ENCODE peak calls at places on chromosomes 3 and 15, in five cellular contexts. H is fibroblast of the aortic adventitia, K is BE2C, X is thyroid gland, M is WERI-Rb-1. O is an unnamed sample.

GRCh38 chr3:128278761-128279593 is 125.7 kb downstream of the EEFSEC start:
- DNase-seq in H (peak; percentile 92), M (no peak), X (peak; percentile 79), K (peak; percentile 94), O (peak; percentile 53)

GRCh38 chr3:138409171-138409570 is 25.2 kb upstream of the ESYT3 start:
- DNase-seq in K (no peak), X (no peak), H (no peak), M (no peak), O (no peak)

GRCh38 chr3:178084938-178085816 is 451.1 kb upstream of the KCNMB2 start:
- DNase-seq in X (peak; percentile 85), H (peak; percentile 71), M (peak; percentile 84), K (peak; percentile 89), O (peak; percentile 81)

GRCh38 chr15:69685524-69686452 is 233.2 kb downstream of the RPLP1 start:
- DNase-seq in M (no peak), X (peak; percentile 61), H (no peak), K (no peak), O (no peak)

GRCh38 chr3:79490165-79491028 is 277.4 kb downstream of the ROBO1 start:
- DNase-seq in K (no peak), X (peak; percentile 90), H (peak; percentile 60), M (no peak), O (no peak)

GRCh38 chr3:72891053-72891855 is 3.4 kb downstream of the GXYLT2 start:
- DNase-seq in M (peak; percentile 43), H (peak; percentile 100), K (peak; percentile 24), X (peak; percentile 19), O (peak; percentile 27)

GRCh38 chr3:71140477-71140876 is 443.1 kb downstream of the FOXP1 start:
- DNase-seq in K (no peak), H (no peak), M (no peak), X (no peak), O (no peak)

GRCh38 chr3:14581334-14582072 is 41.4 kb upstream of the GRIP2 start:
- DNase-seq in M (no peak), X (no peak), K (no peak), H (no peak), O (no peak)

GRCh38 chr3:38031022-38031994 is 1.9 kb upstream of the PLCD1 start:
- DNase-seq in H (peak; percentile 46), X (peak; percentile 80), M (no peak), K (no peak), O (no peak)

GRCh38 chr3:56939759-56940323 is 120.6 kb upstream of the SPATA12 start:
- DNase-seq in H (no peak), K (peak; percentile 15), M (no peak), X (no peak), O (no peak)

GRCh38 chr3:171028779-171029232 is 2.3 kb upstream of the SLC2A2 start:
- DNase-seq in M (peak; percentile 63), K (no peak), H (peak; percentile 97), X (no peak), O (no peak)

GRCh38 chr3:179452872-179453271 is 1.6 kb upstream of the GNB4 start:
- DNase-seq in X (no peak), K (no peak), M (no peak), H (no peak), O (no peak)

GRCh38 chr3:72347819-72348319 is 500.4 kb downstream of the SHQ1 start:
- DNase-seq in M (no peak), H (peak; percentile 78), K (no peak), X (peak; percentile 68), O (no peak)

GRCh38 chr3:183108002-183108449 is 8.7 kb upstream of the MCCC1 start:
- DNase-seq in X (no peak), M (no peak), K (no peak), H (peak; percentile 31), O (no peak)

GRCh38 chr3:22176911-22177310 is 425.9 kb upstream of the ZNF385D start:
- DNase-seq in M (no peak), H (no peak), X (no peak), K (no peak), O (no peak)

GRCh38 chr3:143118630-143119008 is 952 bp upstream of the CHST2 start:
- DNase-seq in X (no peak), M (no peak), H (no peak), K (no peak), O (no peak)

GRCh38 chr3:125039041-125039896 is 16.5 kb downstream of the HEG1 start:
- DNase-seq in X (peak; percentile 69), M (no peak), K (no peak), H (peak; percentile 28), O (no peak)

GRCh38 chr3:42732829-42733459 is 30.3 kb upstream of the HHATL start:
- DNase-seq in K (no peak), X (no peak), H (no peak), M (no peak), O (no peak)

GRCh38 chr3:126731044-126731443 is 27.0 kb downstream of the CHCHD6 start:
- DNase-seq in M (no peak), K (no peak), X (no peak), H (no peak), O (no peak)

GRCh38 chr15:63630036-63630751 is 33.0 kb downstream of the FBXL22 start:
- DNase-seq in H (no peak), K (no peak), M (no peak), X (no peak), O (no peak)

GRCh38 chr15:100900136-100900894 is 18.8 kb upstream of the LRRK1 start:
- DNase-seq in H (no peak), M (no peak), X (peak; percentile 70), K (peak; percentile 33), O (no peak)

GRCh38 chr3:23807161-23808015 is 1.6 kb downstream of the UBE2E1 start:
- DNase-seq in M (no peak), H (peak; percentile 62), X (peak; percentile 8), K (no peak), O (no peak)

GRCh38 chr3:189548053-189548452 is 83.1 kb upstream of the TP63 start:
- DNase-seq in K (no peak), H (no peak), X (no peak), M (no peak), O (no peak)

GRCh38 chr15:33279613-33280205 is 31.1 kb upstream of the RYR3 start:
- DNase-seq in M (no peak), K (no peak), X (no peak), H (no peak), O (no peak)

GRCh38 chr3:50278868-50279224 is at the start of gene LSMEM2:
- DNase-seq in M (no peak), K (no peak), X (no peak), H (no peak), O (no peak)

GRCh38 chr15:100911086-100911485 is 8.1 kb upstream of the LRRK1 start:
- DNase-seq in M (no peak), X (no peak), K (no peak), H (no peak), O (no peak)

GRCh38 chr3:98574157-98574556 is 19.3 kb downstream of the CPOX start:
- DNase-seq in M (no peak), X (no peak), H (no peak), K (no peak), O (no peak)

GRCh38 chr3:124318014-124318413 is 326.1 kb upstream of the ROPN1 start:
- DNase-seq in H (no peak), M (no peak), K (peak; percentile 84), X (no peak), O (peak; percentile 82)

GRCh38 chr15:22979699-22980188 is 424 bp downstream of the CYFIP1 start:
- DNase-seq in M (no peak), H (peak; percentile 49), K (no peak), X (peak; percentile 17), O (peak; percentile 48)

GRCh38 chr3:98761656-98762229 is 1.4 kb upstream of the ST3GAL6 start:
- DNase-seq in X (no peak), K (no peak), H (no peak), M (no peak), O (no peak)

GRCh38 chr3:188706599-188706998 is 465.2 kb upstream of the TPRG1 start:
- DNase-seq in X (no peak), H (peak; percentile 56), K (no peak), M (no peak), O (no peak)

GRCh38 chr3:37017683-37018082 is 24.4 kb downstream of the MLH1 start:
- DNase-seq in X (no peak), H (no peak), K (no peak), M (no peak), O (no peak)

GRCh38 chr3:37015631-37016030 is 22.3 kb downstream of the MLH1 start:
- DNase-seq in M (no peak), X (no peak), H (no peak), K (no peak), O (no peak)

GRCh38 chr3:37014620-37015019 is 21.3 kb downstream of the MLH1 start:
- DNase-seq in K (no peak), M (no peak), H (no peak), X (no peak), O (no peak)

GRCh38 chr3:37016903-37017302 is 23.6 kb downstream of the MLH1 start:
- DNase-seq in X (no peak), K (no peak), M (no peak), H (no peak), O (no peak)
- TF ChIP-seq CTCF in X (no peak), K (no peak), M (no peak), H (no peak), O (no peak)

DNA sequence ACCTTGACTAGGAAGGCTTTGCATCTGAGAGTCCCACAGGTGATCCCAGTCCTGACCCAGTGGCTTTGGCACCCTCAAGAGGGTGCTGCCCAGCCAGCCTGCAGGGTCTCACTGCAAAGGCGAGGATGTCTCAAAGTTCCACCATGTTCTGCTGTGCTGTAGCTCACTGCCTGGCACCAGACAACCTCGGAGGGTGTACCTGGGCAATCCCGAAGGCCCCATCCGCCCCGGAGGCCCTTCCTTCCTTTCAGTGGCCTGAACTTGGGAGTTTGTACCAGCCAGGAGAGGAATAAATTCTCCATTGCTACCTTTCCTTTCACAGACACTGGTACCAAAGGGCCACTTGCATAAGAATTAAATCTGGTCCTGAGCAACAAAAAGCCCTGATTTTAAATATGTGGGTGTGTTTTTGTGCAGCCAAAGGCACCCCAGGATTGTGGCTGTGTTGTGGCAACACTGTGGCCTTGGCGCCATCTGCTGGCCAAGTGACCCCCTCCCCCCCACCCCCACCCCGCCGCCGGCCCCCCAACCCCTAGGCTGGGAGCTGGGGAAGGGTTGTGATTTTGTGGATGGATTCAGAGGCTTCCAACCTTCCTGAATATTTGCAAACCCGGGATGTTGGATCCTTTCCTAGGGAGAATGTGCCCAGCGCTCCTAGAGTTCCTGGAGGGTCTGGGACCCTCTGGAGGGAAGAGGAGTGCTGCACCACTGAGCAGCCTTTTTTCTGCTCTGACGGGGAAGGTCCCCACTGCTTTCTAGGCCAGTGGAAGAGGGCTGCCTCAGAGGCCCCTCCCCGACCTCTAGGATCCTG is 9.7 kb upstream of the PTPN23 start:
- DNase-seq in M (peak; percentile 35), H (no peak), X (peak; percentile 14), K (peak; percentile 18), O (no peak)
- TF ChIP-seq CTCF in M (peak; percentile 54), H (peak; percentile 17), X (peak; percentile 57), K (no peak), O (peak; percentile 23)

DNA sequence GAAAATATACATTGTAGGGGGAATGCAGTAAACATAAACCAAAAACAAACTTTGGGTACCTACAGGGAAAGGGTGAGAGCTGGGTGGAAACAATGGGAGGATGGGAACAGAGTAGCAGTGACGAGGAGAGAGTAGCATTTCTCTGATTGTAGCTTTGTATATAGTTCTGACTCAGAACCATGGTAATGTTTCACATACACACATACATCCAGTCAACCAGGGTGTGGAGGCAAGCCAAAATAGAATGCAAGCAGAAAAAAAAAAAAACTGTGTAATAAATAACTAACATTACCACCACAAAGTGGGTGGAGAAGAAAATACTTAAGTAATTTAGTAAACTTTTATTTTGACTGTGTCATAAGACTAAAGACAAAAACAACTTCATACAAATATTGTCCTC is 27.2 kb downstream of the BCL2A1 start:
- DNase-seq in H (peak; percentile 10), K (no peak), M (no peak), X (no peak), O (no peak)
- TF ChIP-seq CTCF in H (no peak), K (no peak), M (no peak), X (no peak), O (no peak)

GRCh38 chr3:146382386-146382785 is 87.0 kb downstream of the PLSCR2 start:
- DNase-seq in X (no peak), K (no peak), M (no peak), H (peak; percentile 48), O (no peak)
- TF ChIP-seq CTCF in X (no peak), K (no peak), M (peak; percentile 11), H (peak; percentile 41), O (no peak)